ENCODE peak calls at places on chromosomes 7 and 10, in four cellular contexts. One of them, this sample, is unnamed.

GRCh38 chr10:70801854-70802253 is 13.9 kb upstream of the SGPL1 start:
- DNase-seq in K562: no peak
- DNase-seq in A549: no peak
- DNase-seq in HepG2: no peak
- DNase-seq in this sample: no peak

GRCh38 chr10:123678376-123678775 is 12.2 kb downstream of the GPR26 start:
- DNase-seq in K562: peak; percentile 9
- DNase-seq in HepG2: no peak
- DNase-seq in A549: no peak
- DNase-seq in this sample: peak; percentile 33

GRCh38 chr7:151088856-151089699 is 2.8 kb downstream of the AGAP3 start:
- DNase-seq in A549: no peak
- DNase-seq in HepG2: peak; percentile 73
- DNase-seq in K562: no peak
- DNase-seq in this sample: peak; percentile 37

GRCh38 chr10:123974406-123974805 is 82.8 kb upstream of the CPXM2 start:
- DNase-seq in K562: peak; percentile 92
- DNase-seq in HepG2: no peak
- DNase-seq in A549: peak; percentile 79
- DNase-seq in this sample: no peak

GRCh38 chr7:36719233-36719632 is 5.1 kb downstream of the AOAH start:
- DNase-seq in HepG2: no peak
- DNase-seq in A549: no peak
- DNase-seq in K562: no peak
- DNase-seq in this sample: no peak

GRCh38 chr7:78677391-78677790 is 776.1 kb downstream of the MAGI2 start:
- DNase-seq in K562: no peak
- DNase-seq in HepG2: no peak
- DNase-seq in A549: no peak
- DNase-seq in this sample: no peak

GRCh38 chr10:76111404-76111803 is 680.0 kb downstream of the LRMDA start:
- DNase-seq in HepG2: no peak
- DNase-seq in A549: no peak
- DNase-seq in K562: no peak
- DNase-seq in this sample: no peak

GRCh38 chr10:73908853-73909611 is 1.9 kb upstream of the PLAU start:
- DNase-seq in HepG2: peak; percentile 35
- DNase-seq in K562: peak; percentile 56
- DNase-seq in A549: peak; percentile 93
- DNase-seq in this sample: no peak

GRCh38 chr7:73861305-73861704 is 346 bp downstream of the TMEM270 start:
- DNase-seq in K562: no peak
- DNase-seq in A549: no peak
- DNase-seq in HepG2: no peak
- DNase-seq in this sample: no peak

GRCh38 chr7:1392556-1392955 is 66.7 kb downstream of the MICALL2 start:
- DNase-seq in K562: no peak
- DNase-seq in A549: no peak
- DNase-seq in HepG2: no peak
- DNase-seq in this sample: no peak

GRCh38 chr10:4280481-4281206 is 495.6 kb upstream of the KLF6 start:
- DNase-seq in HepG2: no peak
- DNase-seq in A549: no peak
- DNase-seq in K562: no peak
- DNase-seq in this sample: no peak

GRCh38 chr7:87759511-87759910 is 116.6 kb downstream of the SLC25A40 start:
- DNase-seq in HepG2: no peak
- DNase-seq in K562: no peak
- DNase-seq in A549: no peak
- DNase-seq in this sample: no peak

GRCh38 chr10:374354-374753 is 239.1 kb downstream of the ZMYND11 start:
- DNase-seq in HepG2: no peak
- DNase-seq in A549: no peak
- DNase-seq in K562: no peak
- DNase-seq in this sample: no peak

GRCh38 chr7:80478683-80479082 is 33.2 kb downstream of the GNAT3 start:
- DNase-seq in HepG2: no peak
- DNase-seq in K562: no peak
- DNase-seq in A549: peak; percentile 53
- DNase-seq in this sample: no peak

GRCh38 chr7:50304158-50304910 is at the start of gene IKZF1:
- DNase-seq in K562: peak; percentile 69
- DNase-seq in A549: no peak
- DNase-seq in HepG2: no peak
- DNase-seq in this sample: peak; percentile 50

GRCh38 chr7:31776616-31777015 is 89.6 kb downstream of the PPP1R17 start:
- DNase-seq in K562: no peak
- DNase-seq in HepG2: no peak
- DNase-seq in A549: peak; percentile 22
- DNase-seq in this sample: no peak

GRCh38 chr10:16828114-16828568 is 10.9 kb upstream of the RSU1 start:
- DNase-seq in HepG2: peak; percentile 69
- DNase-seq in A549: peak; percentile 79
- DNase-seq in K562: peak; percentile 24
- DNase-seq in this sample: peak; percentile 54

GRCh38 chr7:152867482-152867833 is 107.9 kb downstream of the ACTR3B start:
- DNase-seq in K562: no peak
- DNase-seq in A549: no peak
- DNase-seq in HepG2: no peak
- DNase-seq in this sample: no peak

GRCh38 chr10:123854003-123854402 is 37.6 kb downstream of the CPXM2 start:
- DNase-seq in A549: no peak
- DNase-seq in K562: peak; percentile 7
- DNase-seq in HepG2: no peak
- DNase-seq in this sample: no peak

GRCh38 chr7:138299046-138299445 is 161.0 kb upstream of the TRIM24 start:
- DNase-seq in HepG2: no peak
- DNase-seq in K562: no peak
- DNase-seq in A549: no peak
- DNase-seq in this sample: no peak

GRCh38 chr10:97822261-97822687 is 27.4 kb upstream of the GOLGA7B start:
- DNase-seq in HepG2: no peak
- DNase-seq in K562: no peak
- DNase-seq in A549: no peak
- DNase-seq in this sample: no peak

GRCh38 chr10:43427166-43427825 is 9.6 kb upstream of the ZNF487 start:
- DNase-seq in K562: no peak
- DNase-seq in HepG2: no peak
- DNase-seq in A549: no peak
- DNase-seq in this sample: no peak

GRCh38 chr10:70430489-70431445 is 10.7 kb downstream of the NODAL start:
- DNase-seq in K562: no peak
- DNase-seq in HepG2: peak; percentile 80
- DNase-seq in A549: peak; percentile 11
- DNase-seq in this sample: peak; percentile 33

GRCh38 chr10:4519691-4520402 is 306.2 kb upstream of the AKR1E2 start:
- DNase-seq in HepG2: no peak
- DNase-seq in A549: peak; percentile 25
- DNase-seq in K562: no peak
- DNase-seq in this sample: no peak

DNA sequence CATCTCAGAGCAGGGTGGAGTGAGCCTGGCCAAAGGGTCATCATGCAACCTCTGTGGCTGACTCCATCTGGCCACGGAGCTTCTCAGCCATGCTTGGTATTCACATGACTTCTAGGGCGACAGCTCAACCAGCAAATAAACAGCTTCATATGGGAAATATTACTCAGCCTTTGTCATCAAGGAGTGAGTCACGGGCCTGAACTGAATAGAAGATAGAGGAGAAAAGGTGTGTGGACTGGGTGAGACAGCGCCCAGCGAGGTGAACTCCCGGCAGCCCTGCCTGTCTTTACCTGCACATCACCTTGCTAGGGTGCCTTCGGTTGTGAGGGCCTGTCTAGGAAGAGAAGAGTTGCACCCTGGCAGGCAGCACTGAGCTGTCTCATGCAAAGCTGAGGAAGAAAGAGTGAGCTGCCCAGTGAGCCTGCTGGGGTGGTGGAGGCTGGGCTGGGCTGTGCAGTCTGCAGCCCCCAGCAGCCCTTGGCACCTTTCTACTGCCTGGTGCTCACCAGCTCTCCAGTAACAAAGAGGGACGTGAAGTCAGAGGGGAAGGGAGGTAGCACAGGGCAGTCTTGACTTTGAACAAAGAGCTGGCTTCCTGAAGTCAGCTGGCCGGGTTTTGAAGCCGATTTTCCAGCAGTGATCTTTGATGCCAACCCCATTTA is 114.2 kb downstream of the EGFR start:
- DNase-seq in HepG2: peak; percentile 75
- DNase-seq in K562: no peak
- DNase-seq in A549: peak; percentile 91
- DNase-seq in this sample: no peak
- TF ChIP-seq USF2 in HepG2: no peak
- TF ChIP-seq USF2 in K562: no peak
- TF ChIP-seq USF2 in A549: peak; percentile 28
- TF ChIP-seq USF2 in this sample: no peak

DNA sequence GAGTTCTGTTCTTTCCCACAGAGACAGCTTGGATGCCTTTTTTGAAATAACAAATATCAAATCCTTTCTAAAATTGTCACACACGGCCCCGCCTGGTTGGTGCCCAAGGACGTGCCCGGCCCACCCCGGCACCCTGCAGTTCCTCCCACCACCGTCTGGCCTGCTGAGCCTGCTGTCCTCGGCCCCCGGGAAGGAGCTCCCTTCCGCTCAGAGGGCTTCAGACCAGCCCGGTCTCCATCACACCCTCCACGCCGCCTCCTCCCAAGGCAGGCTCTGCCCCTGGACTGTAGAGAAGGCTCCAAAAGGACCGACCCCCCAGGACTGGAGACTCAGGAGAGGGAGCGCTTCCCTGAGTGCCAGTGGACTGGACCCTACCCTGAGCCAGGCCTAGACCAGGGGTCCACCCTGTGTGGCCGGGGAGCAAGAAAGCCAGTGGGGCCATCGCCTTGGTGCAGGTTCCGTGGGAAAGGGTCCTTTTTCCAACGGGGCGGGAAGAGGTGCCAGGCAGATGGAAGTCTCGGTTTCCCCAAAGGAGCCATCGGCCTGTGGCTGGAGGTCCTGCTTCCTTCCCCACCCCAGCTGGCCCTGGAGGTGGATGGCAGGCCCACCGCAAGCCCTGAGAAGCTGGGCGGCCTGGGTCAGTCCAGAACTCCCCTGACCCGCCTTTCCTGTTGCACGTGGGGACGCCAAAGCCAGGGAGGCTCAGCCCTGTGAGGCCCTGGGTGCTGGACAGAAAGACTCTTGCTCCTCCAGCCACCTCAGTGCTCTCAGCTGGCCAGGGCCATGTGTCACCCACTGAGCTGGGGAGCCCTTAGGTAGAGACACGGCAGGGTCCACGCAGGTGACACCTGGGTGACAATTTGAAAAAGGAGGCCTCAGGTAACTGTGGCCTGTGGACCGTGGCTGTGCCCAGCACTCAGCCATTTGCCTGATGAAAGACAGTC is 69.8 kb downstream of the PWWP2B start:
- DNase-seq in A549: no peak
- DNase-seq in HepG2: no peak
- DNase-seq in K562: no peak
- DNase-seq in this sample: peak; percentile 9
- TF ChIP-seq ESRRA in A549: no peak
- TF ChIP-seq ESRRA in HepG2: no peak
- TF ChIP-seq ESRRA in K562: no peak
- TF ChIP-seq ESRRA in this sample: no peak

GRCh38 chr10:59134785-59135184 is 41.7 kb upstream of the PHYHIPL start:
- DNase-seq in K562: no peak
- DNase-seq in HepG2: no peak
- DNase-seq in A549: no peak
- DNase-seq in this sample: no peak

GRCh38 chr10:59135275-59135674 is 41.2 kb upstream of the PHYHIPL start:
- DNase-seq in A549: no peak
- DNase-seq in K562: no peak
- DNase-seq in HepG2: peak; percentile 69
- DNase-seq in this sample: no peak

GRCh38 chr10:59134302-59134701 is 42.1 kb upstream of the PHYHIPL start:
- DNase-seq in K562: no peak
- DNase-seq in A549: no peak
- DNase-seq in HepG2: no peak
- DNase-seq in this sample: no peak

GRCh38 chr10:59129867-59130266 is 46.6 kb upstream of the PHYHIPL start:
- DNase-seq in HepG2: no peak
- DNase-seq in A549: no peak
- DNase-seq in K562: no peak
- DNase-seq in this sample: no peak

GRCh38 chr10:59131673-59132072 is 44.8 kb upstream of the PHYHIPL start:
- DNase-seq in K562: no peak
- DNase-seq in A549: no peak
- DNase-seq in HepG2: no peak
- DNase-seq in this sample: no peak
- TF ChIP-seq NR3C1 in K562: no peak
- TF ChIP-seq NR3C1 in A549: no peak
- TF ChIP-seq NR3C1 in HepG2: no peak
- TF ChIP-seq NR3C1 in this sample: no peak

GRCh38 chr7:47441796-47442744 is 139.8 kb downstream of the TNS3 start:
- DNase-seq in A549: no peak
- DNase-seq in K562: no peak
- DNase-seq in HepG2: no peak
- DNase-seq in this sample: no peak
- TF ChIP-seq USF2 in A549: no peak
- TF ChIP-seq USF2 in K562: no peak
- TF ChIP-seq USF2 in HepG2: no peak
- TF ChIP-seq USF2 in this sample: no peak

GRCh38 chr10:48353246-48353645 is 46.8 kb downstream of the MAPK8 start:
- DNase-seq in K562: no peak
- DNase-seq in A549: no peak
- DNase-seq in HepG2: no peak
- DNase-seq in this sample: no peak
- TF ChIP-seq ESRRA in K562: no peak
- TF ChIP-seq ESRRA in A549: no peak
- TF ChIP-seq ESRRA in HepG2: no peak
- TF ChIP-seq ESRRA in this sample: no peak

GRCh38 chr10:12550994-12551393 is 201.6 kb downstream of the CAMK1D start:
- DNase-seq in K562: no peak
- DNase-seq in A549: no peak
- DNase-seq in HepG2: no peak
- DNase-seq in this sample: no peak
- TF ChIP-seq NR3C1 in K562: no peak
- TF ChIP-seq NR3C1 in A549: no peak
- TF ChIP-seq NR3C1 in HepG2: no peak
- TF ChIP-seq NR3C1 in this sample: no peak

GRCh38 chr7:10022480-10022879 is 951.2 kb upstream of the PHF14 start:
- DNase-seq in HepG2: no peak
- DNase-seq in A549: no peak
- DNase-seq in K562: no peak
- DNase-seq in this sample: no peak

DNA sequence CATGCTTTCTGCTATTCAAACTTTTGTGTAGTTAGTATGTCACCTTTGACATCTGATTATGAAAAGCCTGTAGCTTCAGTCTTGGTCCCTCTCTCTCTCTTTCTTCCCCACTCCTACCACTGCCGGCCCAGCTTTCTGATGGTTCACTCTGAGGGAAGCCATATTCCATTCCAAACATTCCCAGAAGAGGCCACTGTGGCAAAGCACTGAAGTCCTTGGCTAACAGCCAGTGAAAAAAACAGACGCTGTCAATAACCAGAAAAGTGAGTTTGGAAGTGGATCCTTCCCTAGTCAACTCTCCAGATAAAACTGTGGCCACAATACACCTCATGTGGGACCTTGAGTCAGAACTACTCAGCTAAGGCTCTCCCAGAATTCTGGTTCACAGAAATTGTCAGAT is 950.7 kb upstream of the PHF14 start:
- DNase-seq in HepG2: no peak
- DNase-seq in K562: no peak
- DNase-seq in A549: no peak
- DNase-seq in this sample: peak; percentile 33
- TF ChIP-seq USF2 in HepG2: no peak
- TF ChIP-seq USF2 in K562: no peak
- TF ChIP-seq USF2 in A549: no peak
- TF ChIP-seq USF2 in this sample: no peak

GRCh38 chr10:92593553-92594046 is 670 bp downstream of the KIF11 start:
- DNase-seq in HepG2: no peak
- DNase-seq in A549: no peak
- DNase-seq in K562: no peak
- DNase-seq in this sample: no peak
- TF ChIP-seq ESRRA in HepG2: no peak
- TF ChIP-seq ESRRA in A549: no peak
- TF ChIP-seq ESRRA in K562: no peak
- TF ChIP-seq ESRRA in this sample: no peak